ENCODE peak calls at places on chromosomes 7 and 10, in four cellular contexts. R, U, Y and L are unnamed samples.

GRCh38 chr7:83655951-83656556 is 7.1 kb upstream of the SEMA3E start:
- DNase-seq in U (peak), R (no peak), Y (no peak), L (no peak)

GRCh38 chr7:144416341-144416740 is 12.8 kb upstream of the NOBOX start:
- DNase-seq in Y (no peak), U (no peak), R (no peak), L (no peak)

GRCh38 chr10:49620841-49621378 is 7.1 kb downstream of the CHAT start:
- DNase-seq in Y (peak), R (no peak), U (no peak), L (peak)

GRCh38 chr10:31886885-31887284 is 41.7 kb downstream of the ARHGAP12 start:
- DNase-seq in Y (no peak), U (no peak), R (no peak), L (no peak)

GRCh38 chr10:120423350-120424197 is 33.5 kb upstream of the PLPP4 start:
- DNase-seq in U (no peak), Y (peak), R (peak), L (no peak)

GRCh38 chr10:95121904-95122303 is 52.6 kb upstream of the CYP2C8 start:
- DNase-seq in U (no peak), Y (no peak), R (no peak), L (no peak)

GRCh38 chr10:69338547-69339450 is 60.5 kb downstream of the HK1 start:
- DNase-seq in U (no peak), Y (no peak), R (no peak), L (no peak)

GRCh38 chr7:96591900-96592676 is 117.6 kb downstream of the SEM1 start:
- DNase-seq in R (no peak), Y (no peak), U (no peak), L (no peak)

GRCh38 chr7:129213828-129214227 is 11.0 kb upstream of the AHCYL2 start:
- DNase-seq in Y (no peak), U (no peak), R (no peak), L (no peak)

DNA sequence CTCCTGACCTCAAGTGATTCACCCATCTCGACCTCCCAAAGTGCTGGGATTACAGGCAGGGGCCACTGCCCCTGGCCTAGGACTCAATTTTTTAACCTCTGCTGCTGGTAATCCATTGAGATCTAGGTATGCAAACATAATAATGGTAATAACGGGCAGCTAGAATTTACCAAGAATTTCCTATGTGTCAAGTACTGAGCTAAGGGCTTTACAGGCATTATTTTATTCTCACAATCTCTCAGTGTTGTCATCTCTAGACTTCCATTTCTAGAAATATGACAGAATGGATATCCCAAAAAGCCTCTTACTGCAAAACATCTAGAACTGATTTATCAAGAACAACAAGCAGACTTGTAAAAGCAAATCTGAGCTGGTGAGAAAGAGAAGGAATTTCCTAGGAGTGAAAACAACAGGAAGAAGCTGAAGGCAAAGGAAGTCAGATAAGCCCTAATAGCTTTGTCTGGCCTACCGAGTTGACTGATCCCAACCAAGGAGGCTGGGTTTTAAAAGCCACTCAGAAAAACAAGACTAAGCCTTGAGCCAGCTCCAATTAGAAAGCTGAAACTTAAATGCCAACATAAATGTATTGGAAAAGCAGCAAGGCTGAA is 70.6 kb downstream of the CCDC71L start:
- DNase-seq in Y (no peak), U (no peak), R (no peak), L (no peak)
- TF ChIP-seq CTCF in Y (no peak), U (no peak), R (no peak), L (no peak)

GRCh38 chr10:85510682-85511081 is 855.9 kb downstream of the GRID1 start:
- DNase-seq in Y (no peak), U (no peak), R (no peak), L (no peak)
- TF ChIP-seq CTCF in Y (no peak), U (no peak), R (peak), L (peak)

GRCh38 chr7:113015038-113015645 is 71.5 kb downstream of the GPR85 start:
- DNase-seq in Y (no peak), R (no peak), U (no peak), L (no peak)
- TF ChIP-seq CTCF in Y (peak), R (peak), U (peak), L (peak)

GRCh38 chr7:140724706-140725105 is 28.2 kb downstream of the NDUFB2 start:
- DNase-seq in U (no peak), R (no peak), Y (no peak), L (no peak)

GRCh38 chr7:140722254-140722653 is 25.7 kb downstream of the NDUFB2 start:
- DNase-seq in U (no peak), Y (no peak), R (no peak), L (no peak)

GRCh38 chr7:140723574-140723973 is 27.1 kb downstream of the NDUFB2 start:
- DNase-seq in R (no peak), Y (no peak), U (no peak), L (no peak)

GRCh38 chr7:140723002-140723401 is 26.5 kb downstream of the NDUFB2 start:
- DNase-seq in R (no peak), U (no peak), Y (no peak), L (no peak)

GRCh38 chr7:140726304-140726703 is 29.8 kb downstream of the NDUFB2 start:
- DNase-seq in Y (no peak), U (no peak), R (no peak), L (no peak)
- TF ChIP-seq CTCF in Y (no peak), U (peak), R (no peak), L (peak)

DNA sequence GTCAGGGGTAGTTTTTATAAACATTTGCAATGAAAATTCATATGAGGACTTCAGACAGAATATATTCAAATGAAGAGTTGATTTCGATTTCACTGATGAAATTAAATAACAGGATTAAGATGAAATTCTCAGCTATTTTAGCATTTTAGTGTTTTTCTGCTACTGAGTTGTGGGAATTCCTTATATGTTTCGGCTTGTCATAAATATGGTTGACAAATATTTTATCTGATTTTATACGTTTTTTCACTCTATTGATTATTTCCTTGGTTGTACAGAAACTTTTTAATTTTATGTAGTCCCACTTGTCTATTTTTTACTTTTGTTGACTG is 14.6 kb upstream of the NME8 start:
- DNase-seq in U (no peak), Y (no peak), R (no peak), L (no peak)
- TF ChIP-seq CTCF in U (no peak), Y (no peak), R (no peak), L (peak)

GRCh38 chr10:125217986-125218675 is 57.8 kb upstream of the CTBP2 start:
- DNase-seq in U (no peak), Y (no peak), R (no peak), L (no peak)
- TF ChIP-seq CTCF in U (no peak), Y (no peak), R (no peak), L (peak)